ENCODE peak calls at places on chromosomes 12 and 14, in five cellular contexts. L is K562, Z is Panc1, U is neural crest cell, V is GM20000. M is an unnamed sample.

GRCh38 chr14:25090281-25090680 is 40.3 kb upstream of the STXBP6 start:
- DNase-seq in L (no peak), Z (no peak), U (no peak), V (no peak), M (no peak)

GRCh38 chr14:50920482-50921225 is 23.6 kb downstream of the PYGL start:
- DNase-seq in L (no peak), Z (no peak), U (no peak), V (no peak), M (peak)

GRCh38 chr12:51867796-51868428 is 19.4 kb upstream of the FIGNL2 start:
- DNase-seq in L (no peak), Z (no peak), U (no peak), V (peak), M (no peak)

GRCh38 chr12:17371491-17372290 is 718.3 kb downstream of the RERGL start:
- DNase-seq in L (no peak), Z (no peak), U (no peak), V (no peak), M (no peak)

GRCh38 chr12:121628536-121628935 is 2.2 kb downstream of the ORAI1 start:
- DNase-seq in L (no peak), Z (no peak), U (no peak), V (peak), M (no peak)

GRCh38 chr12:18723752-18724151 is 14.1 kb downstream of the PLCZ1 start:
- DNase-seq in L (no peak), Z (peak), U (no peak), V (no peak), M (peak)

GRCh38 chr14:104294628-104294982 is 156.2 kb downstream of the KIF26A start:
- DNase-seq in L (no peak), Z (no peak), U (no peak), V (no peak), M (no peak)

GRCh38 chr14:26125039-26125438 is 472.8 kb downstream of the NOVA1 start:
- DNase-seq in L (no peak), Z (no peak), U (no peak), V (no peak), M (no peak)

GRCh38 chr14:41505491-41505890 is 101.2 kb upstream of the LRFN5 start:
- DNase-seq in L (no peak), Z (no peak), U (no peak), V (no peak), M (no peak)

GRCh38 chr14:91458612-91459011 is 41.0 kb upstream of the CCDC88C start:
- DNase-seq in L (no peak), Z (no peak), U (no peak), V (no peak), M (no peak)

GRCh38 chr12:93790472-93791152 is 113.4 kb downstream of the CRADD start:
- DNase-seq in L (peak), Z (no peak), U (no peak), V (no peak), M (peak)

GRCh38 chr12:123097521-123098084 is 53.3 kb downstream of the PITPNM2 start:
- DNase-seq in L (no peak), Z (no peak), U (no peak), V (no peak), M (no peak)

GRCh38 chr12:54338682-54339296 is 13.9 kb downstream of the COPZ1 start:
- DNase-seq in L (no peak), Z (no peak), U (no peak), V (no peak), M (no peak)

GRCh38 chr12:39697108-39697507 is 77.5 kb upstream of the ABCD2 start:
- DNase-seq in L (no peak), Z (no peak), U (no peak), V (no peak), M (no peak)

GRCh38 chr14:92789457-92790089 is 4.5 kb upstream of the GOLGA5 start:
- DNase-seq in L (peak), Z (no peak), U (no peak), V (no peak), M (no peak)

GRCh38 chr12:12505544-12506501 is 56.8 kb downstream of the DUSP16 start:
- DNase-seq in L (peak), Z (no peak), U (no peak), V (peak), M (peak)

GRCh38 chr12:124837958-124838803 is 25.5 kb downstream of the SCARB1 start:
- DNase-seq in L (no peak), Z (peak), U (no peak), V (no peak), M (peak)

GRCh38 chr12:64452559-64453329 is 824 bp downstream of the TBK1 start:
- DNase-seq in L (peak), Z (no peak), U (no peak), V (peak), M (peak)

GRCh38 chr14:22333408-22334274 is 255.4 kb downstream of the DAD1 start:
- DNase-seq in L (peak), Z (peak), U (no peak), V (no peak), M (peak)

GRCh38 chr14:69153848-69154208 is 909 bp upstream of the DCAF5 start:
- DNase-seq in L (no peak), Z (no peak), U (peak), V (peak), M (peak)

GRCh38 chr12:98741229-98741614 is 96.1 kb downstream of the APAF1 start:
- DNase-seq in L (no peak), Z (no peak), U (no peak), V (no peak), M (no peak)

GRCh38 chr12:120711411-120711810 is 1.2 kb downstream of the UNC119B start:
- DNase-seq in L (no peak), Z (no peak), U (no peak), V (no peak), M (no peak)

GRCh38 chr14:86015916-86016315 is 486.0 kb downstream of the FLRT2 start:
- DNase-seq in L (no peak), Z (no peak), U (no peak), V (no peak), M (no peak)

GRCh38 chr12:94636462-94637085 is 13.8 kb downstream of the TMCC3 start:
- DNase-seq in L (no peak), Z (no peak), U (no peak), V (no peak), M (no peak)

GRCh38 chr12:120640840-120641833 is 711 bp downstream of the CABP1 start:
- DNase-seq in L (peak), Z (no peak), U (peak), V (peak), M (peak)

GRCh38 chr14:94400454-94400853 is 12.1 kb upstream of the SERPINA1 start:
- DNase-seq in L (no peak), Z (no peak), U (no peak), V (no peak), M (no peak)

GRCh38 chr14:100588671-100589070 is 1.5 kb upstream of the BEGAIN start:
- DNase-seq in L (no peak), Z (no peak), U (no peak), V (no peak), M (no peak)

DNA sequence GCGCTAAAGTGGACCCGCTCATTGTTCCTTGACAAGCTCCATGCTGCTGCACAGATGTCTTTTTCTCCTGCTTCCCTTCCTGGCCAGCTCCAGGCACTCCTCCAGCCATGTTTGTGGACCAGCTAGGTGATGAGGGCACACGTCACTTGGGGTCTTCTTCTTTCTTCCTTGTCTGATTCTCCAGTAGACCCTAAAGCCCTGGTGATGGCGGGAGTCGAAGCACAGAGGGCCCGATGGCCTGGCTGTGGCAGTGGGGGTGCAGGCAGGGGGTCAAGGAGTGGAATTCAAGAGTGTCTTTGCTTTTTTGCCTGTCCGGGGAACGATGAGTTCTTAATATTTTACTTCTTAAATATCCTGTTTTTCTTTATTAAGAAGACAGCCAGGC is 23.0 kb upstream of the AMN start:
- DNase-seq in L (no peak), Z (no peak), U (no peak), V (no peak), M (no peak)
- TF ChIP-seq CTCF in L (no peak), Z (no peak), U (no peak), V (no peak), M (no peak)

DNA sequence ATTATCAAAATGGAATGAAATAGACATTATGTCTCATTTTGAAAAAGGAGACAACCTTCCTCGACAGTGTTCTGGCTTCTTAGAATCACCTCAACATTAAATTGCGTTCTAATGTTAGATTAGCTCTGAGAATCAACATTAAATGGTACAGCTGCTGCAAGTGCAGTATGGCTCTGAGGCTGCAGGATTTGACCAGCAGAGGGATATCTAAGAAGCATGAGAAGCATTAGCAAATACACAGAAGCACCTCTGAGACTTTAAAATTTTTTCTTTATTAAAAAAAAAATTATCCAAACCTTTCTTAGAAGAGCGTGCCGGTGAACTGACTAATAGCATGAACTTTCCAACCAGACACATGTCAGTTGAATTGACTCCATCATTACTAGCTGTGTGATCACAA is 253.4 kb upstream of the LRIG3 start:
- DNase-seq in L (no peak), Z (no peak), U (no peak), V (no peak), M (no peak)
- TF ChIP-seq CTCF in L (no peak), Z (no peak), U (peak), V (no peak), M (peak)

DNA sequence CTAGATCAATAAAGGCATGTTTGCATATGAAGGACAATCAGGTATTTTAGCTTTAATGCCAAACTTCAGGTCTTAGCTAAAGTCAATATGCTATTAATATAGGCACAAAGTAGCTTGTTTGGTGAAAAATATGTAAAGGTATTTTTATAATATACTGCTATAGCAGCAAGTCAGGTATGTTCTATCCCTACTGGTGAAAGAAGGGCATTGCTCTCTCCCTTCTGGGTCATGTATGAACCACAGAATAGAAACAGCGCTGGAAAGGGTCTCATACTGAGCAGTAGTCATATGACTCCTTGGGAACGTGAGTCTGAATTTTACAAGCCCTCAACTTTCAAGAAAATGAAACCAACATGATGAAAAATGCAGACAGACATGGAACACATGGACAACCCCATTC is 314.6 kb downstream of the GRIN2B start:
- DNase-seq in L (no peak), Z (no peak), U (no peak), V (no peak), M (no peak)
- TF ChIP-seq CTCF in L (no peak), Z (no peak), U (peak), V (no peak), M (no peak)

GRCh38 chr14:77320238-77320935 is at the start of gene POMT2:
- DNase-seq in L (peak), Z (no peak), U (peak), V (peak), M (peak)
- TF ChIP-seq CTCF in L (peak), Z (peak), U (peak), V (no peak), M (peak)

GRCh38 chr14:77026166-77026929 is 2.2 kb downstream of the IRF2BPL start:
- DNase-seq in L (no peak), Z (no peak), U (no peak), V (peak), M (no peak)

GRCh38 chr14:77028384-77029246 is at the start of gene IRF2BPL:
- DNase-seq in L (peak), Z (no peak), U (peak), V (peak), M (peak)

GRCh38 chr14:77025744-77026165 is 2.8 kb downstream of the IRF2BPL start:
- DNase-seq in L (no peak), Z (no peak), U (no peak), V (no peak), M (no peak)

GRCh38 chr14:77026930-77027537 is 1.5 kb downstream of the IRF2BPL start:
- DNase-seq in L (peak), Z (no peak), U (peak), V (peak), M (peak)

DNA sequence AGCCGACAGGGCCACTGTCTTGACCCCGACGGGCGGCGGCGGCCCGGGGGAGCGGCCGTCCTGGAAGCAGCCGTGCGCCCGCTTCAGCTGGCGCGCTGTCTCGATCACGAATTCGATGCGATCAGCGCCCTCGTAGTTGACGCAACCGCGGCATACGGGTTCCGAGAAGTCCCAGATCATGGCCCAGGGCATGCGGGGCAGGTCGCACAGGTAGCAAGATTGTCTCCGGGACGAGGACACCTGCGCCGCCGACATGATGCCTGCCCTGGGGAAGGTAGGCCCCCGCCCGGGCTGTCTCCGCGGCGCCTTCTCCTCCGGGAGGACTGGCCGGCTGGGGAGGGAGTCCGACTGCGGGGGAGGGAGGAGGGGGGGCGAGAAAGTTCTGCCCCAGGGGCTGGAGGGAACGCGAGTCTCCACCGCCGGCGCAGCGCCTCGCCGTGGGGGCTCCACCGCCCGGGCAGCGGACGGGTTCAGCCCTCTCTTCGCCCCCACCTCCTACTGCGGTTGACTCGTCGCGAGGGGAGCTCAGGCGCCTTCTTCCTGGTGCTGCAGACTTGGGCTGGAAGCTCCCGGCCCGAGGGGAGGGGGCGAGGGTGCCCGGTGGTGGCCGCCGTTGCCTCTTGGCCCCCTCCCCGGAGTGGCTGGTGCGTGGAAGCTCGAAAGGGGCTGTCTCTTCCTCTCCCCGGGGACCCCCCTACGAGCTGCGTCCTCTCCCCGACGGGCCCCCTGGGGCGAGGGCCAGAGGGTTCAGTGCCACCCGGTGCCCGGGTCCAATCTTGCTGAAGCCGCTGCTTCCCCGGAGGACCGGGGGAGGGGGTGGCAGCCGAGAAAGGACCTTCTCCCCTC is 747 bp downstream of the IRF2BPL start:
- DNase-seq in L (peak), Z (no peak), U (peak), V (peak), M (peak)
- TF ChIP-seq CTCF in L (peak), Z (peak), U (peak), V (no peak), M (peak)

M was measured in HFFc6.